ENCODE peak calls at places on chromosomes 16 and 17, in eight cellular contexts. G is brain microvascular endothelial cell, K is dorsolateral prefrontal cortex, J is fibroblast of mammary gland, I is AG10803, B is AG04449, X is PC-9, E is thoracic aorta. Z is an unnamed sample.

GRCh38 chr16:970766-971581 is at the start of gene LMF1:
- DNase-seq in G (peak; percentile 73), K (peak; percentile 99), J (peak; percentile 80), I (peak; percentile 83), B (peak; percentile 14), X (peak; percentile 67), E (peak; percentile 72), Z (no peak)

GRCh38 chr17:78359216-78359935 is 501 bp downstream of the SOCS3 start:
- DNase-seq in G (no peak), K (no peak), J (no peak), I (no peak), B (no peak), X (no peak), E (no peak), Z (no peak)

GRCh38 chr17:7281953-7282751 is 634 bp downstream of the SLC2A4 start:
- DNase-seq in G (no peak), K (no peak), J (no peak), I (no peak), B (no peak), X (no peak), E (no peak), Z (no peak)

GRCh38 chr16:82917886-82918595 is 291.3 kb downstream of the CDH13 start:
- DNase-seq in G (no peak), K (no peak), J (no peak), I (no peak), B (no peak), X (no peak), E (no peak), Z (no peak)

GRCh38 chr17:68097161-68097805 is 61.7 kb downstream of the KPNA2 start:
- DNase-seq in G (no peak), K (no peak), J (no peak), I (no peak), B (no peak), X (no peak), E (no peak), Z (no peak)

GRCh38 chr17:74245145-74245817 is 28.8 kb upstream of the DNAI2 start:
- DNase-seq in G (no peak), K (peak; percentile 93), J (no peak), I (no peak), B (no peak), X (no peak), E (no peak), Z (no peak)

GRCh38 chr17:4947010-4947410 is 1.3 kb downstream of the PFN1 start:
- DNase-seq in G (no peak), K (no peak), J (no peak), I (no peak), B (no peak), X (no peak), E (no peak), Z (no peak)

GRCh38 chr17:67487506-67487905 is 110.4 kb downstream of the PITPNC1 start:
- DNase-seq in G (no peak), K (no peak), J (peak; percentile 89), I (no peak), B (no peak), X (no peak), E (no peak), Z (no peak)

GRCh38 chr17:28665994-28666393 is 4.0 kb downstream of the SUPT6H start:
- DNase-seq in G (no peak), K (no peak), J (no peak), I (no peak), B (no peak), X (no peak), E (no peak), Z (no peak)

GRCh38 chr17:72338847-72339790 is 218.3 kb downstream of the SOX9 start:
- DNase-seq in G (peak; percentile 97), K (no peak), J (peak; percentile 87), I (peak; percentile 91), B (peak; percentile 83), X (peak; percentile 97), E (no peak), Z (peak; percentile 69)

GRCh38 chr17:57866723-57867122 is 16.9 kb upstream of the MRPS23 start:
- DNase-seq in G (no peak), K (no peak), J (no peak), I (no peak), B (no peak), X (no peak), E (no peak), Z (no peak)

GRCh38 chr17:2794116-2794803 is 2.0 kb upstream of the RAP1GAP2 start:
- DNase-seq in G (no peak), K (no peak), J (no peak), I (no peak), B (no peak), X (no peak), E (no peak), Z (no peak)

GRCh38 chr17:77959926-77960521 is 1.5 kb downstream of the TNRC6C start:
- DNase-seq in G (no peak), K (no peak), J (peak; percentile 32), I (no peak), B (no peak), X (no peak), E (no peak), Z (no peak)

GRCh38 chr17:39579318-39580081 is 28.2 kb downstream of the NEUROD2 start:
- DNase-seq in G (no peak), K (no peak), J (no peak), I (no peak), B (no peak), X (no peak), E (no peak), Z (no peak)

GRCh38 chr16:50601341-50601740 is 53.1 kb downstream of the NKD1 start:
- DNase-seq in G (no peak), K (no peak), J (no peak), I (no peak), B (no peak), X (no peak), E (no peak), Z (no peak)

GRCh38 chr17:266219-266618 is 84.8 kb upstream of the DOC2B start:
- DNase-seq in G (no peak), K (peak; percentile 31), J (no peak), I (no peak), B (no peak), X (no peak), E (no peak), Z (no peak)

GRCh38 chr16:27264151-27264550 is 4.4 kb downstream of the NSMCE1 start:
- DNase-seq in G (peak; percentile 81), K (no peak), J (peak; percentile 78), I (peak; percentile 72), B (no peak), X (peak; percentile 98), E (no peak), Z (no peak)

GRCh38 chr16:70685061-70685937 is 554 bp downstream of the MTSS2 start:
- DNase-seq in G (no peak), K (no peak), J (no peak), I (no peak), B (no peak), X (no peak), E (no peak), Z (no peak)
- H3K4me3 ChIP-seq in G (peak overlapping the region; percentile 75), K (peak overlapping the region; percentile 71), J (peak overlapping the region; percentile 79), I (peak overlapping the region; percentile 91), B (peak overlapping the region; percentile 86), X (peak overlapping the region; percentile 93), E (peak overlapping the region; percentile 83), Z (peak overlapping the region; percentile 85)

DNA sequence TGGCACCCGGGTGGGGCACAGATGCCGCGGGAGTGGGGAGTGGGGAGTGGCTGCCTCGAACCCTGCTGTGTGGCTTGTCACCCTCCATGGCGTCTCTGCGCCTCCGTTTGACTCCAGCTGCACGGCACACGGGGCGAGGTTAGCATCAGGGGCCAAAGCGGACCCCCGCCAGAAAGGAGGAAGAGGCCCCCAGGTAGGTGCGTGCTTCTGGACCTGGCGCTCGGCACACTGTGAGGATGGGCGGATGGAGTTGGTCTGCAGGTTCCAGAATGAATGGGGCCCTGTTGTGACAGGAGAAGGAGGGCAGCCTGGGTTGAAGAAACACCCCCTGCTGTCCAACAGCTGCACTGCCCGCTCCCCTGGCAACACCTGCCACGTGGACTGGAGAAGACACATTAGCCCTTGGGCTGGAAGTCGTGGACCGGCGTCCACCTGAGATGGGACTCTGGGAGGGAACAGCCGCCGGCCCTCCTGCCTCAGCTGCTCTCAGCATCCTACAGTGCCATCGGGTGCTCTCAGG is 9.4 kb upstream of the FASN start:
- DNase-seq in G (no peak), K (no peak), J (no peak), I (no peak), B (no peak), X (no peak), E (no peak), Z (no peak)
- TF ChIP-seq CTCF in G (peak; percentile 51), K (no peak), J (peak; percentile 22), I (peak; percentile 23), B (peak; percentile 29), X (no peak), E (peak; percentile 15), Z (peak; percentile 32)

GRCh38 chr17:12883472-12883871 is 94.2 kb downstream of the ARHGAP44 start:
- DNase-seq in G (no peak), K (no peak), J (no peak), I (no peak), B (no peak), X (no peak), E (no peak), Z (no peak)

GRCh38 chr17:12887088-12887487 is 97.8 kb downstream of the ARHGAP44 start:
- DNase-seq in G (no peak), K (no peak), J (no peak), I (no peak), B (no peak), X (no peak), E (no peak), Z (no peak)
- H3K4me3 ChIP-seq in G (no peak overlapping the region), K (no peak overlapping the region), J (no peak overlapping the region), I (no peak overlapping the region), B (no peak overlapping the region), X (no peak overlapping the region), E (no peak overlapping the region), Z (no peak overlapping the region)

DNA sequence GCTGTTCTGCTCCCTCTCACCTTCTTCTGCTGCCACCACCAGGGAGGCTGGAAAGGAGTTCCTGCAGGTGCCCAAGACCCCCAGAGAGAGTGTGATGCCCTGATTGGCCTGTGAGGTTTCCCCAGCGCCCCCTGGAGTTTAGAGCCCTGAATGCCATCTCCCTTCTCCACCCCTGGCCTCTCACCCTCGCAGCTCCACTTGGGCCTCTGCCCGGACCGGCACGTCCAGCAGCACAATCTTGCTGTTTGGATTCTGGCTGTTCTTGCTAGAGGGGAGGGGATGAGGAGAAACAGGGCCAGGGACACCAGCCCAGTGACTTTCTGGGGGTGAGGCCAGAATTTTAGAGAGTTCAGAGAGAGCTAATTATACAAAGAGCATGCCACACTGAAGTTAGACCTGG is 12.5 kb upstream of the FAM171A2 start:
- DNase-seq in G (peak; percentile 18), K (no peak), J (peak; percentile 24), I (no peak), B (no peak), X (no peak), E (no peak), Z (no peak)
- TF ChIP-seq CTCF in G (peak; percentile 75), K (peak; percentile 18), J (peak; percentile 49), I (peak; percentile 40), B (peak; percentile 38), X (peak; percentile 56), E (no peak), Z (peak; percentile 56)

Z was measured in AG09309.